ENCODE peak calls at places on chromosome 11, in four cellular contexts. One of them, this sample, is unnamed.
A peak's percentile ranks its signal among the peaks of the same experiment; 100 is the strongest.

GRCh38 chr11:59102259-59102765 is 4.7 kb upstream of the FAM111B start:
- DNase-seq in colonic mucosa: peak; percentile 79
- DNase-seq in SK-N-SH: no peak
- DNase-seq in neural progenitor cell: peak; percentile 87
- DNase-seq in this sample: peak; percentile 74

GRCh38 chr11:83070044-83070877 is 1.4 kb downstream of the RAB30 start:
- DNase-seq in SK-N-SH: no peak
- DNase-seq in neural progenitor cell: peak; percentile 44
- DNase-seq in colonic mucosa: no peak
- DNase-seq in this sample: no peak

GRCh38 chr11:13045734-13046133 is 36.6 kb downstream of the RASSF10 start:
- DNase-seq in SK-N-SH: no peak
- DNase-seq in colonic mucosa: no peak
- DNase-seq in neural progenitor cell: no peak
- DNase-seq in this sample: no peak

GRCh38 chr11:125451400-125452124 is 44.5 kb downstream of the FEZ1 start:
- DNase-seq in neural progenitor cell: peak; percentile 90
- DNase-seq in colonic mucosa: peak; percentile 44
- DNase-seq in SK-N-SH: peak; percentile 80
- DNase-seq in this sample: no peak

GRCh38 chr11:84316866-84317560 is 1030.8 kb upstream of the CCDC90B start:
- DNase-seq in SK-N-SH: no peak
- DNase-seq in colonic mucosa: no peak
- DNase-seq in neural progenitor cell: peak; percentile 37
- DNase-seq in this sample: no peak

GRCh38 chr11:441418-442274 is at the start of gene ANO9:
- DNase-seq in colonic mucosa: peak; percentile 86
- DNase-seq in SK-N-SH: peak; percentile 68
- DNase-seq in neural progenitor cell: peak; percentile 59
- DNase-seq in this sample: no peak

GRCh38 chr11:43580735-43581369 is 99.7 kb upstream of the HSD17B12 start:
- DNase-seq in neural progenitor cell: peak; percentile 60
- DNase-seq in colonic mucosa: no peak
- DNase-seq in SK-N-SH: peak; percentile 67
- DNase-seq in this sample: no peak

GRCh38 chr11:110434952-110435779 is 5.4 kb downstream of the FDX1 start:
- DNase-seq in neural progenitor cell: no peak
- DNase-seq in SK-N-SH: no peak
- DNase-seq in colonic mucosa: peak; percentile 23
- DNase-seq in this sample: no peak

GRCh38 chr11:122747358-122747757 is 90.9 kb upstream of the CRTAM start:
- DNase-seq in SK-N-SH: no peak
- DNase-seq in colonic mucosa: no peak
- DNase-seq in neural progenitor cell: no peak
- DNase-seq in this sample: no peak

GRCh38 chr11:57639321-57640067 is 10.2 kb downstream of the YPEL4 start:
- DNase-seq in colonic mucosa: no peak
- DNase-seq in SK-N-SH: peak; percentile 66
- DNase-seq in neural progenitor cell: peak; percentile 98
- DNase-seq in this sample: no peak

GRCh38 chr11:115275045-115275444 is 229.2 kb downstream of the CADM1 start:
- DNase-seq in colonic mucosa: no peak
- DNase-seq in neural progenitor cell: no peak
- DNase-seq in SK-N-SH: no peak
- DNase-seq in this sample: no peak

GRCh38 chr11:30984442-30984816 is 385.1 kb downstream of the DCDC1 start:
- DNase-seq in SK-N-SH: peak; percentile 3
- DNase-seq in colonic mucosa: no peak
- DNase-seq in neural progenitor cell: no peak
- DNase-seq in this sample: no peak

GRCh38 chr11:83124631-83125424 is 32.1 kb upstream of the PCF11 start:
- DNase-seq in neural progenitor cell: no peak
- DNase-seq in SK-N-SH: no peak
- DNase-seq in colonic mucosa: no peak
- DNase-seq in this sample: no peak

GRCh38 chr11:13761250-13761649 is 92.8 kb downstream of the FAR1 start:
- DNase-seq in SK-N-SH: no peak
- DNase-seq in neural progenitor cell: no peak
- DNase-seq in colonic mucosa: no peak
- DNase-seq in this sample: no peak

GRCh38 chr11:69396051-69396947 is 85.2 kb upstream of the LINC01488 start:
- DNase-seq in colonic mucosa: no peak
- DNase-seq in SK-N-SH: no peak
- DNase-seq in neural progenitor cell: no peak
- DNase-seq in this sample: no peak

GRCh38 chr11:81420668-81421550 is 1312.8 kb downstream of the FAM181B start:
- DNase-seq in neural progenitor cell: peak; percentile 76
- DNase-seq in colonic mucosa: no peak
- DNase-seq in SK-N-SH: no peak
- DNase-seq in this sample: no peak

GRCh38 chr11:6862961-6863360 is at the start of gene OR10A2:
- DNase-seq in SK-N-SH: no peak
- DNase-seq in colonic mucosa: no peak
- DNase-seq in neural progenitor cell: peak; percentile 6
- DNase-seq in this sample: no peak

GRCh38 chr11:93741882-93742226 is 382 bp downstream of the C11orf54 start:
- DNase-seq in neural progenitor cell: peak; percentile 41
- DNase-seq in SK-N-SH: no peak
- DNase-seq in colonic mucosa: peak; percentile 74
- DNase-seq in this sample: no peak

GRCh38 chr11:64833198-64833502 is 11.3 kb downstream of the CDC42BPG start:
- DNase-seq in colonic mucosa: no peak
- DNase-seq in neural progenitor cell: no peak
- DNase-seq in SK-N-SH: no peak
- DNase-seq in this sample: no peak

GRCh38 chr11:8258771-8259170 is 4.9 kb downstream of the LMO1 start:
- DNase-seq in colonic mucosa: no peak
- DNase-seq in neural progenitor cell: no peak
- DNase-seq in SK-N-SH: no peak
- DNase-seq in this sample: no peak

GRCh38 chr11:107859459-107860239 is 1.1 kb upstream of the SLC35F2 start:
- DNase-seq in colonic mucosa: peak; percentile 76
- DNase-seq in SK-N-SH: peak; percentile 55
- DNase-seq in neural progenitor cell: peak; percentile 81
- DNase-seq in this sample: peak; percentile 63

GRCh38 chr11:65859812-65860277 is 388 bp upstream of the MUS81 start:
- DNase-seq in neural progenitor cell: peak; percentile 64
- DNase-seq in SK-N-SH: no peak
- DNase-seq in colonic mucosa: no peak
- DNase-seq in this sample: no peak

GRCh38 chr11:17927041-17927440 is 85.8 kb downstream of the SERGEF start:
- DNase-seq in neural progenitor cell: no peak
- DNase-seq in colonic mucosa: no peak
- DNase-seq in SK-N-SH: no peak
- DNase-seq in this sample: no peak

GRCh38 chr11:114063829-114064201 is 4.3 kb downstream of the ZBTB16 start:
- DNase-seq in SK-N-SH: no peak
- DNase-seq in colonic mucosa: no peak
- DNase-seq in neural progenitor cell: no peak
- DNase-seq in this sample: no peak

GRCh38 chr11:115201121-115201792 is 303.0 kb downstream of the CADM1 start:
- DNase-seq in neural progenitor cell: no peak
- DNase-seq in SK-N-SH: peak; percentile 37
- DNase-seq in colonic mucosa: no peak
- DNase-seq in this sample: no peak

GRCh38 chr11:86949995-86950993 is 4.9 kb downstream of the FZD4 start:
- DNase-seq in neural progenitor cell: no peak
- DNase-seq in colonic mucosa: no peak
- DNase-seq in SK-N-SH: no peak
- DNase-seq in this sample: no peak

GRCh38 chr11:72380132-72380503 is 54.2 kb downstream of the CLPB start:
- DNase-seq in colonic mucosa: no peak
- DNase-seq in neural progenitor cell: no peak
- DNase-seq in SK-N-SH: no peak
- DNase-seq in this sample: no peak

GRCh38 chr11:120871924-120872323 is 152.0 kb upstream of the TBCEL start:
- DNase-seq in colonic mucosa: no peak
- DNase-seq in neural progenitor cell: no peak
- DNase-seq in SK-N-SH: no peak
- DNase-seq in this sample: no peak

GRCh38 chr11:94201004-94201465 is 72.4 kb downstream of the PANX1 start:
- DNase-seq in colonic mucosa: no peak
- DNase-seq in SK-N-SH: no peak
- DNase-seq in neural progenitor cell: no peak
- DNase-seq in this sample: no peak

GRCh38 chr11:78290293-78291176 is 101.8 kb downstream of the USP35 start:
- DNase-seq in colonic mucosa: no peak
- DNase-seq in neural progenitor cell: no peak
- DNase-seq in SK-N-SH: no peak
- DNase-seq in this sample: no peak

GRCh38 chr11:35223429-35223828 is 84.5 kb downstream of the CD44 start:
- DNase-seq in neural progenitor cell: peak; percentile 30
- DNase-seq in SK-N-SH: peak; percentile 81
- DNase-seq in colonic mucosa: no peak
- DNase-seq in this sample: no peak

DNA sequence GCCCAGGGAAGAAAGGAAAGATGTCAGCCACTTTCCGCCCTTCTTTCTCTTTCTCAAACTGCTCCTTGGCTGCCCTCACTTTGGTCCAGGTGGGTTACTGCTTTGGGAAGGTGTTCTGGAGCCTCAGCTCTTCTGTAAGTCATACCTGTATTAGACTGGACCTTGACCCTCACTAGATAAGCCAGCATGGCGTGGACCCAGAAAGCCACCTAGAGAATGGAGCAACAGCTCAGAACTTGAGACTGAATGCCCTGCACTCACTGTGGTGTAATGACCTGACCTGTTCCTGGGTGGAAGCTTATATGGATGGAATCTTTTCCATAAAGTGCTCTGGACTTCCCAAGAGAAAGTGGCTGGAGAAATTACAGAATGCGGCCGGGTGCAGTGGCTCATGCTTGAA is 15.6 kb downstream of the ACP2 start:
- DNase-seq in SK-N-SH: no peak
- DNase-seq in colonic mucosa: no peak
- DNase-seq in neural progenitor cell: no peak
- DNase-seq in this sample: no peak
- H3K36me3 ChIP-seq in SK-N-SH: peaks cover 17% of the 10 kb centered on the region
- H3K36me3 ChIP-seq in colonic mucosa: no peaks in the 10 kb centered on the region
- H3K36me3 ChIP-seq in neural progenitor cell: no peaks in the 10 kb centered on the region
- H3K36me3 ChIP-seq in this sample: peaks cover 11% of the 10 kb centered on the region

GRCh38 chr11:34056672-34057071 is 5.1 kb downstream of the CAPRIN1 start:
- DNase-seq in neural progenitor cell: no peak
- DNase-seq in colonic mucosa: no peak
- DNase-seq in SK-N-SH: no peak
- DNase-seq in this sample: no peak
- H3K36me3 ChIP-seq in neural progenitor cell: peaks cover 21% of the 10 kb centered on the region
- H3K36me3 ChIP-seq in colonic mucosa: peaks cover 5% of the 10 kb centered on the region
- H3K36me3 ChIP-seq in SK-N-SH: peaks cover 35% of the 10 kb centered on the region
- H3K36me3 ChIP-seq in this sample: peaks cover 6% of the 10 kb centered on the region

DNA sequence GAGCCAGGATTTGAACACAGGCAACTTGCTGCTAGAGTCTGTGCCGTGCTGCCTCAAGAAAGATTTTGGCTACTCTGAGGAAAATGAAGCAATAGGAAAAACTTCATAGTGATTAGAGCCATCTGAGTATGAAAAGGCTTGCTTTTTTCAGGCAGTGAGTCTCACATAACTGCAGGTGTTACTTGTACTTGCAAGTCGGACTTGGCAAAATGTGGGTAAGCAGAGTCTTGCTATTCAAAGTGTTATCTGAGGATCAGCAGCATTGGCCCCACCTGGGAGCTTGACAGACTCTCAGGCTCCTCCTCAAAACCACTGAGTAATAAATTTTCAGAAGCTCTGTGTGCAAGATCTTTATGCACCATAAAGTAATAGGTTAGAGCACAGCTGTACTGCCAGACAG is 18.1 kb downstream of the RNF141 start:
- DNase-seq in neural progenitor cell: no peak
- DNase-seq in colonic mucosa: no peak
- DNase-seq in SK-N-SH: no peak
- DNase-seq in this sample: no peak
- H3K36me3 ChIP-seq in neural progenitor cell: peaks cover 3% of the 10 kb centered on the region
- H3K36me3 ChIP-seq in colonic mucosa: peaks cover 4% of the 10 kb centered on the region
- H3K36me3 ChIP-seq in SK-N-SH: peaks cover 81% of the 10 kb centered on the region
- H3K36me3 ChIP-seq in this sample: no peaks in the 10 kb centered on the region

DNA sequence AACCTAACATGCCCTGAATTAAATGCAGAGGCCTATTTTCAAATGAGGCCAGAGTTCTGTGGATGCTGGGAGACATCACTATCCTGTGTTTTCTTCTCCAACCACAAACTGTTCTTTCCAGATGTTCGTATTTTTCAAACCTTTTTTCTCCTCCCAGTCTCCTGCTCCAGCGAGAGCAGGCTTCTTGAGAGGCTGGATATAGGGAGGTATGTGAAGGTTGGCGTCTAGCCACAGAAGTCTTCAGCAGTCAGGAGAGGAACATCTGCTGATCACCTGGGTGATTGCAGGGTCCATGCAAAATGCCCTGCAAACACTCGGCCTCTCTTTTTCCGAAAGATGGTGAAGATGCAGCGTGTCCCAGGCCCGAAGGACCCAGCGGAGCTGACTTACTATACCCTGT is 126.3 kb downstream of the C11orf91 start:
- DNase-seq in SK-N-SH: no peak
- DNase-seq in neural progenitor cell: no peak
- DNase-seq in colonic mucosa: no peak
- DNase-seq in this sample: no peak
- H3K36me3 ChIP-seq in SK-N-SH: peaks cover 26% of the 10 kb centered on the region
- H3K36me3 ChIP-seq in neural progenitor cell: no peaks in the 10 kb centered on the region
- H3K36me3 ChIP-seq in colonic mucosa: no peaks in the 10 kb centered on the region
- H3K36me3 ChIP-seq in this sample: no peaks in the 10 kb centered on the region

GRCh38 chr11:47175746-47176327 is 842 bp downstream of the ARFGAP2 start:
- DNase-seq in colonic mucosa: no peak
- DNase-seq in neural progenitor cell: no peak
- DNase-seq in SK-N-SH: no peak
- DNase-seq in this sample: no peak
- H3K36me3 ChIP-seq in colonic mucosa: peaks cover 4% of the 10 kb centered on the region
- H3K36me3 ChIP-seq in neural progenitor cell: no peaks in the 10 kb centered on the region
- H3K36me3 ChIP-seq in SK-N-SH: peaks cover 37% of the 10 kb centered on the region
- H3K36me3 ChIP-seq in this sample: peaks cover 12% of the 10 kb centered on the region

DNA sequence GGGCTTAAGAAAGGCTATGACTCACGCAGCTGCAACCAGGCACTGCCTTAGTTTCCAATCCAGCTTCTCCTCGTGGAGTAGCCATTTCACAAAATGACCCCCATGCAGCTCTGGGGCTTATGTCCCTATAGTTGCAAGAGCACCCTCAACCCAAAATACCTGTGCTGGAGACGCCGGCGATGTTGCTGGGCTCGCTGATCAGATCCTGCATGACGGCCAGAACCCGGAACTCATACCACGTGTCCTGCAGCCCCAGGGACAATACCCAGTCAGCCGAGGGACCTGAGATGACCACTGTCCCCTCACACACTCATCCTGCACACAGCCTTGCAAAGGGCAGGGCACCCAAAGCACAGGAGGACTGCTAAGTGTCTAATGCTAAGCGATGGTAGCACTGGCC is 32.1 kb downstream of the IGSF9B start:
- DNase-seq in neural progenitor cell: no peak
- DNase-seq in colonic mucosa: no peak
- DNase-seq in SK-N-SH: no peak
- DNase-seq in this sample: no peak
- H3K36me3 ChIP-seq in neural progenitor cell: no peaks in the 10 kb centered on the region
- H3K36me3 ChIP-seq in colonic mucosa: no peaks in the 10 kb centered on the region
- H3K36me3 ChIP-seq in SK-N-SH: peaks cover 2% of the 10 kb centered on the region
- H3K36me3 ChIP-seq in this sample: no peaks in the 10 kb centered on the region

DNA sequence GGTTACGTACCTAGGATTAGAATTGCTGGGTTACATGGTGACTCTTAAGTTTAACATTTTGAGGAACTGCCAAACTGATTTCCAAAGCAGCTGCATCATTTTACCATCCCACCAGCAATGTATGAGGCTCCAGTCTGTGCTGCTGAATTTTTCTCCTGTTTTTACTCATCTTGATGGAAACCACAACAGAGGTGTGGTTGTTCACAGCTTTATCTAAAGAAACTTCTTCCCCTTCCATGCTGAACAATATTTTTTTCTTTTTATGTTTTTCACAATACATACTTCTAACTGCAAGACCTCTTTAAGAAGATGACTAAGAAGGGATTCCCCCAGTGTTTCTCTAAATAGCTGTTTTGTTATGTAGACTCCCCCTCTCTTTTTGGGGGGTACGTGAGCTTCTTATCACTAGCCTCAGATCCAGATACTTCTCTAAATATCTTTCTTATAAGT is 24.0 kb downstream of the TCP11L1 start:
- DNase-seq in colonic mucosa: no peak
- DNase-seq in SK-N-SH: no peak
- DNase-seq in neural progenitor cell: no peak
- DNase-seq in this sample: peak; percentile 76
- H3K36me3 ChIP-seq in colonic mucosa: no peaks in the 10 kb centered on the region
- H3K36me3 ChIP-seq in SK-N-SH: peaks cover 48% of the 10 kb centered on the region
- H3K36me3 ChIP-seq in neural progenitor cell: no peaks in the 10 kb centered on the region
- H3K36me3 ChIP-seq in this sample: peaks cover 4% of the 10 kb centered on the region